ENCODE peak calls at places on chromosomes 5 and 9, in eight cellular contexts. R is esophagus squamous epithelium, Y is heart left ventricle, Z is A549, M is adrenal gland, U is gastrocnemius medialis, Q is transverse colon, H is ovary. O is an unnamed sample.

GRCh38 chr9:34177906-34178697 is 741 bp upstream of the UBAP1 start:
- DNase-seq in Z (no peak), R (no peak), M (no peak), U (no peak), Q (no peak), H (no peak), Y (no peak), O (peak)

GRCh38 chr5:106397700-106398099 is 1273.0 kb downstream of the EFNA5 start:
- DNase-seq in Z (no peak), H (no peak), M (no peak), U (no peak), R (no peak), Q (no peak), Y (no peak), O (no peak)

GRCh38 chr5:113212244-113212920 is 222.4 kb downstream of the TSSK1B start:
- DNase-seq in Q (no peak), U (no peak), H (peak), Z (no peak), R (no peak), Y (no peak), M (no peak), O (no peak)

GRCh38 chr5:40955313-40955712 is 46.0 kb downstream of the C7 start:
- DNase-seq in Y (no peak), Q (no peak), U (no peak), R (no peak), M (no peak), H (no peak), Z (no peak), O (no peak)

GRCh38 chr5:159187674-159188164 is 21.6 kb downstream of the RNF145 start:
- DNase-seq in U (no peak), Q (no peak), R (no peak), Z (no peak), Y (no peak), M (no peak), H (no peak), O (no peak)

GRCh38 chr9:6414291-6414690 is 1.3 kb downstream of the UHRF2 start:
- DNase-seq in Z (no peak), U (no peak), R (no peak), Y (no peak), M (no peak), H (no peak), Q (no peak), O (no peak)

GRCh38 chr9:83599071-83599470 is 23.9 kb upstream of the IDNK start:
- DNase-seq in Y (no peak), U (no peak), M (no peak), H (no peak), R (no peak), Q (no peak), Z (no peak), O (no peak)

GRCh38 chr9:129884220-129885017 is 49.2 kb downstream of the USP20 start:
- DNase-seq in Y (peak), Q (peak), H (peak), R (peak), U (peak), M (peak), Z (peak), O (peak)

GRCh38 chr5:39648539-39649200 is 223.9 kb upstream of the DAB2 start:
- DNase-seq in Z (peak), Q (peak), M (no peak), H (no peak), Y (no peak), R (no peak), U (no peak), O (no peak)

GRCh38 chr5:43037929-43038510 is 2.1 kb downstream of the ANXA2R start:
- DNase-seq in Z (no peak), H (no peak), Y (no peak), U (no peak), R (no peak), Q (peak), M (no peak), O (no peak)

GRCh38 chr9:129182625-129183494 is 4.8 kb upstream of the IER5L start:
- DNase-seq in Q (peak), H (no peak), Y (no peak), Z (peak), U (no peak), R (no peak), M (peak), O (no peak)

GRCh38 chr5:170262061-170262764 is 29.4 kb downstream of the C5orf58 start:
- DNase-seq in Y (peak), Q (no peak), Z (no peak), U (no peak), H (no peak), R (no peak), M (no peak), O (no peak)

GRCh38 chr9:127225747-127226646 is 38.6 kb upstream of the GARNL3 start:
- DNase-seq in Y (no peak), Z (no peak), R (no peak), U (no peak), M (no peak), H (no peak), Q (no peak), O (peak)

GRCh38 chr5:78750281-78750680 is 101.7 kb upstream of the LHFPL2 start:
- DNase-seq in Y (no peak), Z (no peak), U (no peak), Q (no peak), H (no peak), M (no peak), R (no peak), O (no peak)

GRCh38 chr9:82354260-82354659 is 365.7 kb downstream of the SPATA31D1 start:
- DNase-seq in H (no peak), U (no peak), R (no peak), Y (no peak), Z (no peak), M (no peak), Q (no peak), O (no peak)

GRCh38 chr5:141369994-141370848 is at the start of gene PCDHGB3:
- DNase-seq in M (no peak), Z (no peak), H (no peak), Y (no peak), R (no peak), Q (peak), U (no peak), O (no peak)

DNA sequence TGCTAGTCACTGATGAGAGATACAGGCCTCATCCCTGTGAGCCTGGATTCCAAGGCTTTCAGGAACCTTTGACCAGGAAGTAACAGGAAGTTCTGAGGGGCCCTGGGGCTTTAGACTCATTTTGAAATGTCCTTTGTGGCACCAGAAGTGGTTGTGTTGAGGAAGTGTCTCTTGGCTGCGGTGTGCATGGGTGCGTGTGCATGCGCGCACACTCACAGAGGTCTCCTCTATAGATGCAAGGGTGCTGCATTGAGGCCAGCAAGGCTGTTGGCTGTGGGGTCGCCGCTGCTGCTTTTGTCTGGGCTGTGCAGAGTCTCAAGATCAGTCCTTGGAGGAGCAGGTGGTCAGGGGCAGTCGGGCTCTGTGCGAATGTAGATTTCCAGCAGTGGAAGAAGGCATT is 7.6 kb downstream of the RAB24 start:
- DNase-seq in Z (no peak), R (no peak), H (no peak), U (no peak), Y (no peak), M (no peak), Q (no peak), O (peak)
- TF ChIP-seq POLR2A in Z (no peak), R (no peak), H (no peak), U (no peak), Y (no peak), M (no peak), Q (no peak), O (no peak)

GRCh38 chr5:80495891-80496290 is 8.0 kb downstream of the FAM151B start:
- DNase-seq in U (no peak), Q (no peak), Y (no peak), Z (no peak), M (no peak), R (no peak), H (no peak), O (no peak)

GRCh38 chr5:80487829-80488708 is at the start of gene FAM151B:
- DNase-seq in Y (peak), U (peak), R (peak), Q (peak), Z (peak), H (peak), M (peak), O (peak)

GRCh38 chr5:80491296-80491695 is 3.4 kb downstream of the FAM151B start:
- DNase-seq in Q (no peak), U (no peak), H (no peak), M (no peak), R (no peak), Y (no peak), Z (no peak), O (no peak)

GRCh38 chr5:80487444-80487828 is 464 bp upstream of the FAM151B start:
- DNase-seq in Y (no peak), Q (no peak), U (no peak), Z (no peak), M (peak), R (no peak), H (no peak), O (peak)

DNA sequence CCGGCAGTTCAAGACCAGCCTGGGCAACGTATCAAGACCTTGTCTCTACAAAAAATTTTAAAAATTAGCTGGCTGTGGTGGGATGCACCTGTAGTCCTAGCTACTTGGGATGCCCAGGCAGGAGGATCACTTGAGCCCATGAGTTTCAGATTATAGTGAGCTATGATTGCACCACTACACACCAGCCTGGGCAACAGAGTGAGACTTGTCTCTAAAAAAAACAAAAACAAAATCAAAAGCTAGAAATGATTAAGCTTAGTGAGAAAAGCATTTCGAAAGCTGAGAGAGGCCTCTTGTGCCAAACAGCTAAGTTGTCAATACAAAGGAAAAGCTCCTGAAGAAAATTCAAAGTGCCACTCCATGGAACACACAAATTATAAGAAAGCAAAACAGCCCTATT is 4.8 kb downstream of the FAM151B start:
- DNase-seq in Z (no peak), Y (no peak), U (no peak), Q (no peak), M (no peak), R (no peak), H (no peak), O (no peak)
- H3K4me3 ChIP-seq in Z (no peak), Y (no peak), U (no peak), Q (no peak), M (no peak), R (no peak), H (no peak), O (no peak)

GRCh38 chr5:119743927-119744326 is 114.6 kb downstream of the FAM170A start:
- DNase-seq in Z (peak), U (no peak), R (no peak), M (no peak), H (no peak), Q (no peak), Y (no peak), O (no peak)
- TF ChIP-seq CTCF in Z (no peak), U (no peak), R (peak), M (peak), H (no peak), Q (peak), Y (no peak), O (peak)

GRCh38 chr5:76649140-76649539 is 25.9 kb upstream of the F2RL2 start:
- DNase-seq in Z (no peak), M (no peak), Q (no peak), R (no peak), Y (no peak), H (no peak), U (no peak), O (no peak)

GRCh38 chr5:76642390-76643040 is 19.3 kb upstream of the F2RL2 start:
- DNase-seq in M (no peak), Y (no peak), Z (no peak), R (no peak), Q (no peak), U (no peak), H (no peak), O (no peak)

GRCh38 chr5:76641514-76642120 is 18.4 kb upstream of the F2RL2 start:
- DNase-seq in Y (no peak), R (peak), H (peak), U (no peak), Q (peak), Z (peak), M (peak), O (no peak)

GRCh38 chr5:76638466-76638865 is 15.3 kb upstream of the F2RL2 start:
- DNase-seq in Z (no peak), H (no peak), R (no peak), Q (no peak), Y (no peak), M (no peak), U (no peak), O (no peak)

DNA sequence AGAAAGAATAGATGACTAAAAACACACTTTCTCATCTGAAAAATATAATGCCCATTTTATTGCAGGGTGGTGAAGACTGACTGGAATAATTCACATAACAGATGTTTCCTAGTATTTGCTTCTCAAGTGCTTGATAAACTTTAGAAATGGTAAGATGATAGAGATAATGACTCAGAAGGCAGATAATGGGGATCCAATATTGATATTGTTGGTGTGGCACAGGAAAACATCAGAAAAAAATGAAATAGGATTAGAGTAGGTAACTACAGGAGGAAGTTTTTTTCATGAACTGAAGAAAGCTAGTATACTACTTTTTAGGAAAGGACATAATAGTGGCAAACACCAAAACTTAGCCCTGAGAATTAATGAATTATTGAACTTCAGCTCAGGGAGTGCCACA is 20.2 kb upstream of the F2RL2 start:
- DNase-seq in Y (no peak), U (no peak), Z (no peak), M (no peak), H (no peak), Q (no peak), R (no peak), O (no peak)
- TF ChIP-seq POLR2A in Y (no peak), U (no peak), Z (no peak), M (no peak), H (no peak), Q (no peak), R (no peak), O (no peak)

GRCh38 chr5:156271569-156271968 is 55.4 kb upstream of the SGCD start:
- DNase-seq in Z (no peak), Y (no peak), M (no peak), H (no peak), R (no peak), U (peak), Q (no peak), O (no peak)

GRCh38 chr5:156272139-156272538 is 54.8 kb upstream of the SGCD start:
- DNase-seq in Y (no peak), U (no peak), M (no peak), R (no peak), H (no peak), Z (no peak), Q (no peak), O (no peak)

GRCh38 chr5:156273325-156273724 is 53.6 kb upstream of the SGCD start:
- DNase-seq in R (no peak), M (no peak), H (no peak), Q (no peak), Y (no peak), Z (no peak), U (no peak), O (no peak)

DNA sequence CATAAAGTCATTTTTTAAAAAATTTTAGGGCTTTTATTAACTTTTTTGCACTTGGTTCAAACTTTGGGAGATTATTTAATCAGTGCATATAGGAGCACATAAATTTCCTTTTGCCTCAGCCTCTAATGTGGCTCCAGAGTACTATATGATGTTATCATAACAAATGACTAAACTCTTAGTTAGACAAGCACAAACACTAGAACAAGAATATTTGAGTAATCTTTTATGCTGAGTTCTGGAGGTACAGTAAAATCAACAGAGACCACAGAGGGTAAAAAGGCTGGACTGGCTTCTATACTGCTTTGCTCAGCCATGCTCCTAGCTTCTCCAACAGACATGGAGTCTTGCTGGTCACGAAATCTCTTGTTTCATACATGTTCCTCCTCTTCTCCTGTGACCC is 52.5 kb upstream of the SGCD start:
- DNase-seq in H (no peak), Z (no peak), M (no peak), U (no peak), Y (no peak), Q (no peak), R (no peak), O (no peak)
- H3K4me3 ChIP-seq in H (no peak), Z (no peak), M (no peak), U (no peak), Y (no peak), Q (no peak), R (no peak), O (no peak)

DNA sequence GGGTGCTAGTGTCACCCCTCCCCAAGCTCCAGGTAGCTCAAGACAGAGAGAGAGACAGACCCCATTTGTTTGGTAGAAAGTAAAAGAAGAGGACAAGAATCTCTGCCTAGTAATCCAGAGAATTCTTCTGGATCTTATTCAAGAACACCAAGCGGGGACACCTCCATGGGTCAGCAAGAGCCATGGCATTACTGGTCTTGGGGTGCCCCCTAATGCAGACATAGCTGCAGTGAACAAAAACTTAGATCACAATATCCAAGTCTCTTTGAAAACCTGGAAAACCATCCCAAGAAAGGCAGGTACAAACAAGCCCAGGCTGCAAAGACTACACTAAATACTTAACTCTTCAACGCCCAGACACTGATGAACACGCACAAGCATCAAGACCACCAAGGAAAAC is 29.9 kb upstream of the PDE4D start:
- DNase-seq in Z (no peak), R (no peak), H (no peak), Q (no peak), M (no peak), Y (no peak), U (no peak), O (no peak)
- TF ChIP-seq CTCF in Z (no peak), R (no peak), H (no peak), Q (no peak), M (no peak), Y (peak), U (no peak), O (no peak)

GRCh38 chr9:93818795-93819472 is 136.2 kb downstream of the BARX1 start:
- DNase-seq in Z (no peak), Q (no peak), M (no peak), H (no peak), Y (no peak), U (no peak), R (no peak), O (no peak)
- TF ChIP-seq POLR2A in Z (no peak), Q (no peak), M (no peak), H (no peak), Y (no peak), U (no peak), R (no peak), O (no peak)

GRCh38 chr5:144594919-144595318 is 424.2 kb downstream of the KCTD16 start:
- DNase-seq in M (no peak), R (no peak), Z (no peak), Q (no peak), Y (no peak), U (no peak), H (no peak), O (no peak)

GRCh38 chr5:144596517-144596916 is 425.8 kb downstream of the KCTD16 start:
- DNase-seq in Z (no peak), R (no peak), U (no peak), M (no peak), Q (no peak), H (no peak), Y (no peak), O (no peak)

DNA sequence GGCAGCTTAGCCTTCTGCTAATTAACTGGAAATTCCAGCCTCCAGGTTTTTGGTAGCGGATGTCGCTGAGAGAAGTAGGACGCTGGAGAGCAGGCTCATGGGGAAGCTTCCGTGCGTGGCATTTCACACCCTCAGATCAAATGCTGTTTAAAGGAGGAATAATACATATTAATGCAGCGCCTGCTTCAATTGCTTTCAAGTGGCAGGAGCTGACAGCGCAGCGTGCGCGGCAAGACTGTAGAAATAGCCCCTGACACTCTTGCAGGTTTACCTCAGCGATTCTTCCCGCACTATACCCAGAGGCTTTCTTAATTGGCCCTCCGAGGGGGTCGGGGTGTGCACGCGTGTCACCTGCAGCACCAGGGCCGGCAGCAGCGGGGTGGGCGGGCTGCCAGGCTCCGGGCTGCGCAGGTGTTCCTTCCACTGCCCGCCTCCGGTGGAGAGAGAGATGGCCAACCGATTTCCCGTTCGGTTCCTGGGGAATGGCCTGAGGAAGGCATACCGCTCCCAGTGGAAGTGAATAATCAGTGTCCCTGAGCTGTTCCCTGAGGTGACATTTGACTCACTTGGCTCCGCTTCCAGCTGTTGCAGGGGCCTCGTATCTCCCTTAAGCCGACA is 427.9 kb downstream of the KCTD16 start:
- DNase-seq in Z (no peak), H (no peak), M (no peak), Q (peak), R (no peak), U (no peak), Y (no peak), O (peak)
- H3K4me3 ChIP-seq in Z (peak), H (no peak), M (no peak), Q (no peak), R (no peak), U (no peak), Y (peak), O (no peak)

DNA sequence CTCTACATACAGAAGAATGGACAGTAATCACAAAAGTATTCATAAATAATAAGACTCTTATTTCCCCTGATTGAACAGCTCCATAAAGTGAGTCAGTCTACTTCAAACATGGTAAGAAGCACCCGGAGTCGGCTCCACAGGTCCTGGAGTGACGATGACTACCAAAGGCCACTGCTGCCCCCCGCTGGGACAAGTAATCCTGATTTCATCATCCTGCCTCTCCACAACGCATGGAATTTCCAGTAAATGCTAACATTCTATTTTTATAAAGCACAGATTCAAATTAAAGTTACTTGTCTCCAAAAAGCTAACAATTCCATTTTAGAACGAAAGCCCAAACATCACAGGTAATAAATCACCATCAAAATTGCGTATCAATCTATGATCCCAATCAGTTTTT is 16.2 kb downstream of the ATPSCKMT start:
- DNase-seq in Y (no peak), H (no peak), U (no peak), M (no peak), R (no peak), Q (no peak), Z (peak), O (no peak)
- TF ChIP-seq CTCF in Y (no peak), H (no peak), U (no peak), M (no peak), R (no peak), Q (no peak), Z (peak), O (no peak)

O was measured in spleen.